ENCODE peak calls at places on chromosomes 12 and 14, in nine cellular contexts. S is adrenal gland; D is kidney epithelial cell; M is cardiac muscle cell; O is PC-9; F is CD8-positive, alpha-beta T cell; Y is body of pancreas; C is upper lobe of left lung; J is HCT116. Z is an unnamed sample.
A peak's percentile ranks its signal among the peaks of the same experiment; 100 is the strongest.

GRCh38 chr12:96194901-96195844 is 998 bp downstream of the ELK3 start:
- DNase-seq in S (peak; percentile 57), D (no peak), J (peak; percentile 75), C (peak; percentile 71), O (peak; percentile 83), Y (peak; percentile 56), F (peak; percentile 73), M (peak; percentile 57), Z (peak; percentile 57)

GRCh38 chr14:94548999-94549985 is 11.9 kb upstream of the SERPINA4 start:
- DNase-seq in C (peak; percentile 39), D (peak; percentile 9), S (peak; percentile 74), Y (peak; percentile 63), F (peak; percentile 51), J (peak; percentile 28), O (no peak), M (peak; percentile 74), Z (peak; percentile 41)

GRCh38 chr12:99111600-99111999 is 466.5 kb downstream of the APAF1 start:
- DNase-seq in Y (no peak), S (no peak), O (no peak), F (no peak), M (no peak), C (no peak), J (no peak), D (no peak), Z (no peak)

GRCh38 chr12:65100140-65100539 is 21.0 kb downstream of the WIF1 start:
- DNase-seq in O (no peak), J (no peak), C (no peak), F (no peak), M (no peak), S (no peak), Y (no peak), D (no peak), Z (no peak)

GRCh38 chr12:51087818-51088217 is 4.4 kb upstream of the CSRNP2 start:
- DNase-seq in C (no peak), Y (no peak), F (no peak), O (no peak), M (no peak), D (no peak), S (no peak), J (no peak), Z (peak; percentile 29)

GRCh38 chr14:28867571-28867970 is 101.0 kb downstream of the FOXG1 start:
- DNase-seq in J (no peak), D (no peak), S (no peak), Y (no peak), O (no peak), F (no peak), C (no peak), M (no peak), Z (no peak)

GRCh38 chr14:60254176-60254575 is 5.2 kb downstream of the PPM1A start:
- DNase-seq in Y (peak; percentile 40), C (no peak), M (no peak), O (no peak), F (no peak), J (no peak), D (no peak), S (no peak), Z (no peak)

GRCh38 chr14:91142214-91142668 is 28.4 kb downstream of the DGLUCY start:
- DNase-seq in Y (no peak), S (no peak), F (no peak), C (no peak), O (no peak), J (no peak), M (no peak), D (no peak), Z (peak; percentile 62)

GRCh38 chr12:42299392-42300308 is 26.2 kb downstream of the ZCRB1 start:
- DNase-seq in J (no peak), M (no peak), F (peak; percentile 9), Y (no peak), S (no peak), C (no peak), O (no peak), D (peak; percentile 45), Z (peak; percentile 65)

GRCh38 chr12:116143883-116144266 is 133.6 kb downstream of the MED13L start:
- DNase-seq in M (peak; percentile 44), J (no peak), D (peak; percentile 61), S (no peak), C (no peak), Y (no peak), F (no peak), O (no peak), Z (no peak)

GRCh38 chr12:124727244-124727673 is 136.4 kb downstream of the SCARB1 start:
- DNase-seq in S (peak; percentile 95), D (no peak), C (peak; percentile 85), F (no peak), J (peak; percentile 83), M (no peak), O (peak; percentile 97), Y (peak; percentile 70), Z (peak; percentile 45)

GRCh38 chr14:99513183-99513694 is 32.0 kb downstream of the CCNK start:
- DNase-seq in S (no peak), J (no peak), D (no peak), M (no peak), F (no peak), O (no peak), C (peak; percentile 21), Y (peak; percentile 11), Z (no peak)

DNA sequence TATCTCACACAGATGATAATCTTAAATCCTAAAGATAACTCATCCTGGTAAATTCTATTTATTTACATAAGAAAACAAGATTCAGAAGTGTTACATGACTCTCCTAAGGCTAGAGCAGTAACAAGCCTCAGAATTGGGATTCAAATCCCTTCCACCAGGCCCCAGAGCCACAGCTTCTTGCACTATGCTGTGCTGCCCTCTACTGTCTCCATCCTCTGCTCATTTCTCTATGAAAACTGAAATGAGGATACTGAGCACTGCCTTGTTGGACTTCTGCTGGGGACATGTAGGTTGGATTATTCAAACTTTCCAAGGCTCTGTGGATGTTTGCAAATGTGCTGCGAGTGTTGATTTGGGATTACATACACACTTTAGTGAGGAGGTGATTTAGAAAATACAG is 23.5 kb upstream of the C12orf50 start:
- DNase-seq in S (peak; percentile 32), M (peak; percentile 20), Y (peak; percentile 21), J (peak; percentile 27), C (no peak), O (no peak), F (no peak), D (no peak), Z (no peak)
- TF ChIP-seq CTCF in S (peak; percentile 35), M (peak; percentile 56), Y (peak; percentile 20), J (peak; percentile 71), C (no peak), O (peak; percentile 63), F (no peak), D (peak; percentile 63), Z (peak; percentile 52)

DNA sequence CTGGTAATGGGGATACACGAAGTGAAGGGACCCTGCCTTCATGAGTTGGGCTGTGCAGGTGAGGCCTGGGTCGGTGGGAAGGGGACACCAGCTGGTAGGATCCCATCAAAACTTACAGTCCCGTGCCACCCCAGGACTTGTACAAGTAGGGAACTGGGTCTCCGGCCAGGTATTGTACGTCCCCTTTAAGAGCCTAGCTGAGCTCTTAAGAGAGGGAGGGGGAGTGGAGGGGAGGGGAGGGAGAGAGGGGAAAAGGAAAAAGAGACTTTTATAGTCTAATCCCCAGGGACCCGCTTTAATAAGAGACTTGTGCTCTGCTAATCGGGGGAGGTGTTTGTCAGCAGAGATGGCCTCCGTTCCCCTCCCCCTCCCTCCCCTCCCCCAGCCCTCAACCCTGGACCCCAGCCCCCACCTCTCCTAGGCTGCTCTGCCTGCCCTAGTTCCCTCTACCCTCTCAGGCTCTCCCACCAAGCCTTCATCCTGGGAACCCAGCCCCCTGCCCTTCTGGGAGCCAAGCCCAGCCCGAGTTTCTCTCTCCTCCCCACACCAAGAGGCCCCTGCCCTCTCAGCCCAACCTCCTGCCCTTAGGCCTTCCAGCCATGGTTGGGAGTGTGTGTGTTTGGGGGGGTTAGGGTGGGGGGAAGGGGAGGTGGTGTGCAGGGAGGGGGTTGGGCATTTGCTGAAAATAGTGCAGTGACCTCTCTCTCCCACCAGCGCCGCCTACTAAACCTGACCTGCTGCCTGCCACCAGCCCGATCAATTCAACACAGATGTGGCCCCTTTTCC is 2.6 kb downstream of the GDF11 start:
- DNase-seq in M (peak; percentile 94), D (no peak), S (no peak), F (no peak), O (no peak), Y (no peak), J (no peak), C (no peak), Z (no peak)
- H3K27me3 ChIP-seq in M (no peaks in the 10 kb centered on the region), D (no peaks in the 10 kb centered on the region), S (no peaks in the 10 kb centered on the region), F (no peaks in the 10 kb centered on the region), O (no peaks in the 10 kb centered on the region), Y (no peaks in the 10 kb centered on the region), J (no peaks in the 10 kb centered on the region), C (peaks cover 3% of the 10 kb centered on the region), Z (no peaks in the 10 kb centered on the region)

DNA sequence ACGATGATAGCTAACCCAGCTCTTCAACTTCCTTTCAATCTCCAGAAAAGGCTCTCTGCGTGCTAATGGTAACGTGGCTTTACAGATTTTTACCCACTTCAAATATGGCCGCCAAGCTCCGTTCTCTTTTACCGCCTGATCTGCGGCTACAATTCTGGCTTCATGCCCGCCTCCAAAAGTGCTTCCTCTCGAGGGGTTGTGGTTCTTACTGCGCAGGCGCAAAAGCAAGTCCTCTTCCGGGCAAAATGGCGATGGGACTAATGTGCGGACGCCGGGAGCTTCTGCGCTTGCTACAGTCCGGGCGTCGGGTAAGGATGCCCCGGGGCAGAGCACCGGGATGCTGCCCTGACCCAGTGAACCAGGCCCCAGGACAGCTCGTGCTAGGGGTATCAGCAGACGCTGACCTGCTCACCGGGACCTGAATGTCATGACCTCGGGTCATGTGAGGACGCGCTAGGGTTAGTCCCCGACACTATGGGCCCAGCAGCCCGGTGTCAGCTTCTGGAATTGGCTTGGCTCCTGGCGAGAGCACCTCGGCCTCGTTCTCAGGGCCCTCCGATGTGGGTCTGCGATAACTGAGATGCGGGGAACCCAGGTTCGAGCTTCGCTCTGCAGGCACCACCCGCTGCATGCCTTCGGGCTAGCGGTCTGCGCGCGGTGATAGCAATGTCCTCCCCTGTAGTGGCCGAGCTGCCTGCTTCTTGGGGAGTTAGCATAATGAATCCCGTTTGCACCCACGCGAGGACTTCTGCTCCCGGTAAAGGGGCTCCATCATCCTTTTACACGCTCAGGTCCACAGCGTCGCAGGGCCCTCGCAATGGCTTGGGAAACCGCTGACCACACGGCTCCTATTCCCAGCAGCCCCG is at the start of gene OXA1L:
- DNase-seq in D (peak; percentile 94), Y (peak; percentile 100), C (peak; percentile 96), S (peak; percentile 99), J (peak; percentile 95), M (peak; percentile 97), O (peak; percentile 83), F (peak; percentile 94), Z (peak; percentile 87)
- TF ChIP-seq CTCF in D (no peak), Y (no peak), C (no peak), S (no peak), J (no peak), M (no peak), O (no peak), F (no peak), Z (no peak)

DNA sequence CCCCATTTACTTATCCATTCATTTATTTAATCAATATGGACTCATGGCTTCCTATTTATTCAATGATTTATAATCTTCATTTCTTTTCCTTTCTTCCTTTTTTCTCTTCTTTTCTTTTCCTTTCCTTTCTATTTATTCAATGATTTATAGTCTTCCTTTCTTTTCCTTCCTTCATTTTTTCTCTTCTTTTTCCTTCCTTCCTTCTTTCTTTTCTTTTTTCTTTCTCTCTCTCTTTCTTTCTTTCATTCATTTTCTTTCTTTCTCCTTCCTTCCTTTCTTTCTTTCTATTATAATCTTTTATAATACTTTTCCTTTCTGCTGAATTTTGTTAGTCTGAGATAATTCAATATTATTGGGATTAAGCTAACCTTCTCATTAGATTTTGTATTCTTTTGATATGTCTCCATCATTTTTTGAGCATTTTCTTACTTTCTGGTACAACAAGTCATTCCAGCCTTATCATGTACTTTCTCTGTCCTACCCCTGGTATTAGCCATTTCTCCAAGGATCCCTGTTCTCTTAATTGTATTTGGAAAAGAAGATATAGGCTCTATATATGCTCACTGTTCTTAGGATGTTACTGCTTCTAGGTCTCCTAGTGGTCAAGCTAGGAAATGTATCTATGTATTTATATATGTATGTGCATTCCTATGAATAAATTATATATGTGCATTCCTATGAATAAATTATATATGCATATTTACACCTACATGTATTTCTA is 12.1 kb downstream of the LACRT start:
- DNase-seq in S (no peak), J (no peak), O (no peak), Y (no peak), F (no peak), D (no peak), M (no peak), C (no peak), Z (no peak)
- H3K27me3 ChIP-seq in S (peaks cover 7% of the 10 kb centered on the region), J (peaks cover 33% of the 10 kb centered on the region), O (peaks cover 9% of the 10 kb centered on the region), Y (no peaks in the 10 kb centered on the region), F (peaks cover 9% of the 10 kb centered on the region), D (peaks cover 2% of the 10 kb centered on the region), M (peaks cover 11% of the 10 kb centered on the region), C (no peaks in the 10 kb centered on the region), Z (no peaks in the 10 kb centered on the region)